ENCODE peak calls at places on chromosomes 4 and X, in nine cellular contexts. W, B, Y, X, D, L, O, K and R are unnamed samples.
A peak's percentile ranks its signal among the peaks of the same experiment; 100 is the strongest.

GRCh38 chrX:119763175-119763574 is 4.8 kb downstream of the SOWAHD start:
- DNase-seq in O (no peak), K (no peak), Y (no peak), B (no peak), W (no peak), L (no peak), X (no peak), D (no peak), R (no peak)

GRCh38 chr4:57191523-57192034 is 81.4 kb upstream of the IGFBP7 start:
- DNase-seq in K (peak; percentile 46), B (no peak), W (no peak), X (no peak), D (no peak), O (no peak), Y (no peak), L (peak; percentile 75), R (no peak)

GRCh38 chr4:89121711-89122387 is 10.5 kb downstream of the TIGD2 start:
- DNase-seq in X (no peak), B (no peak), W (peak; percentile 31), Y (peak; percentile 78), O (no peak), D (peak; percentile 58), K (no peak), L (no peak), R (no peak)

GRCh38 chr4:173231916-173232315 is 63.3 kb downstream of the GALNT7 start:
- DNase-seq in X (no peak), K (no peak), D (no peak), L (no peak), O (no peak), W (peak; percentile 58), Y (no peak), B (no peak), R (no peak)

GRCh38 chrX:13901354-13901753 is 84.5 kb upstream of the GPM6B start:
- DNase-seq in O (no peak), Y (no peak), L (no peak), K (no peak), B (no peak), X (no peak), D (no peak), W (no peak), R (no peak)

GRCh38 chrX:65035451-65035779 is 59.2 kb upstream of the ZC4H2 start:
- DNase-seq in W (peak; percentile 8), L (no peak), Y (no peak), X (no peak), K (peak; percentile 28), O (no peak), B (no peak), D (peak; percentile 29), R (peak; percentile 29)

GRCh38 chr4:119233750-119234149 is 21.2 kb downstream of the USP53 start:
- DNase-seq in B (no peak), O (no peak), D (no peak), W (peak; percentile 25), Y (no peak), X (no peak), L (no peak), K (no peak), R (no peak)

GRCh38 chr4:18733956-18734872 is 712.7 kb upstream of the LCORL start:
- DNase-seq in X (no peak), D (no peak), B (no peak), W (no peak), L (no peak), O (no peak), Y (no peak), K (no peak), R (no peak)

GRCh38 chr4:183987987-183988392 is 82.9 kb downstream of the STOX2 start:
- DNase-seq in X (peak; percentile 71), B (peak; percentile 76), L (peak; percentile 90), K (peak; percentile 61), O (no peak), Y (peak; percentile 7), D (peak; percentile 68), W (peak; percentile 33), R (peak; percentile 55)

GRCh38 chr4:148283665-148284064 is 158.5 kb downstream of the NR3C2 start:
- DNase-seq in K (no peak), W (no peak), L (no peak), X (no peak), O (no peak), D (no peak), B (no peak), Y (no peak), R (no peak)

GRCh38 chrX:14964500-14964899 is 91.3 kb downstream of the MOSPD2 start:
- DNase-seq in L (no peak), W (no peak), B (no peak), K (no peak), O (no peak), X (no peak), Y (no peak), D (no peak), R (no peak)

DNA sequence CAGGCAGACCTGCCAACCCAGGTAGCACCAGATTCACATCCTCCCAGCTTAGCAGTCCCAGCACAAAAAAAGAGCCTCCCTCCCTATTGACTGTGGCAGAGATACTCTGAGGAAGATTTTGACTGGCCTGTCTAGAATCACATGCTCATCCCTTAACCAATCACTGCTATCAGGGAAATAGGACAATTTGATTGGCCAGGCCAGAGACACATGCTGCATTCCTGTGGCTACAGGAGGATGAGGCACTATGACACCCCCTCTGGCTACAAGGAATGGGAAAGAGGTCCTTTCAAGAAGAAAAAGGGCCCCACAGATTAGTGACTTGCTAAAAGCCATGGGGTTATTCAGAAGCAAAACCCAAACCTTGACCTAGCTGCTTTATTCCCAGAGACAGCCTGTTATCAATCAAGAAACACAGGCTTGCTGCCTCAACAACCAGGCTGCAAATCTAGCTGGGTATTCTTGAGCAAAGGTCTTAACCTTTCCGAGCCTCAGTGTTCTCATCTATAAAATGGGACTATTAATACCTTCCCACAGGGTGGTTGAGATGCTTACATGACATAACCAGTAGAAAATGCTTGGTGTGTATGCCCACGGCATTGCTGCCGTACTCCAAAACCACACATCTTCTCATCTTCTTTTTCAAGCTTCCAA is 147.6 kb downstream of the BCOR start:
- DNase-seq in B (no peak), W (peak; percentile 51), L (no peak), O (no peak), X (no peak), Y (no peak), D (no peak), K (no peak), R (no peak)
- H3K4me1 ChIP-seq in B (peaks cover 23% of the 10 kb centered on the region), W (peaks cover 5% of the 10 kb centered on the region), L (no peaks in the 10 kb centered on the region), O (no peaks in the 10 kb centered on the region), X (no peaks in the 10 kb centered on the region), Y (peaks cover 34% of the 10 kb centered on the region), D (peaks cover 12% of the 10 kb centered on the region), K (peaks cover 9% of the 10 kb centered on the region), R (no peaks in the 10 kb centered on the region)

DNA sequence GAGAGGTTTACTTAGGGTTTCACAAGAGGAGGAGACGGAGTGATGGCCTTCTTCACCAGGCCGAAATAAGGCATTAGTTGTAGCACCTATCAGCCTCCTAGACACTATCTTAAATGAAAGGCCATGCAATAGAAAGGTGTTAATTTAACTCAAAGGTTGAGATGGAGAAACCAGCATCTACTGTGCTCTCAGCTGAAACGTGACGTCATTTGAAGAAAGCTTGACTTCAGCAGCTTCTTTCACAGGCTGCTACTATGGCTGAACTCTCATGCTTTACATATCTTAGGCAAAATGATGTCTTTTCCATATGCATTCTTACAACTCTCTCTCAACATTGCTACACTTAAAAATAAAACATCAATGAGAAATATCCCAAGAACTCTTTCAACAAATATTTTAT is 99.6 kb downstream of the GUCY2F start:
- DNase-seq in D (no peak), X (no peak), W (no peak), K (no peak), L (no peak), Y (no peak), O (no peak), B (no peak), R (no peak)
- TF ChIP-seq EP300 in D (no peak), X (no peak), W (no peak), K (no peak), L (no peak), Y (no peak), O (no peak), B (no peak), R (no peak)

GRCh38 chr4:7816771-7817170 is 122.9 kb downstream of the AFAP1 start:
- DNase-seq in X (no peak), W (no peak), B (no peak), Y (no peak), L (peak; percentile 47), K (no peak), D (no peak), O (no peak), R (no peak)

GRCh38 chr4:7814451-7814850 is 125.2 kb downstream of the AFAP1 start:
- DNase-seq in K (no peak), D (no peak), Y (no peak), B (no peak), L (peak; percentile 53), X (no peak), W (no peak), O (no peak), R (no peak)

GRCh38 chr4:7813674-7814073 is 126.0 kb downstream of the AFAP1 start:
- DNase-seq in D (no peak), O (no peak), B (no peak), L (peak; percentile 26), X (no peak), Y (peak; percentile 24), W (no peak), K (no peak), R (no peak)

GRCh38 chr4:7815981-7816380 is 123.7 kb downstream of the AFAP1 start:
- DNase-seq in W (no peak), B (no peak), K (no peak), L (no peak), Y (no peak), D (no peak), O (no peak), X (no peak), R (no peak)

GRCh38 chr4:7815562-7815961 is 124.1 kb downstream of the AFAP1 start:
- DNase-seq in O (no peak), B (no peak), K (no peak), D (no peak), X (no peak), L (peak; percentile 69), W (no peak), Y (no peak), R (no peak)
- H3K4me1 ChIP-seq in O (no peaks in the 10 kb centered on the region), B (peaks cover 81% of the 10 kb centered on the region), K (peaks cover 55% of the 10 kb centered on the region), D (peaks cover 54% of the 10 kb centered on the region), X (no peaks in the 10 kb centered on the region), L (no peaks in the 10 kb centered on the region), W (no peaks in the 10 kb centered on the region), Y (peaks cover 30% of the 10 kb centered on the region), R (peaks cover 17% of the 10 kb centered on the region)

GRCh38 chr4:158856852-158857251 is 88.0 kb downstream of the FNIP2 start:
- DNase-seq in W (peak; percentile 32), O (no peak), D (no peak), K (no peak), X (no peak), L (no peak), Y (peak; percentile 15), B (no peak), R (no peak)
- TF ChIP-seq EP300 in W (no peak), O (no peak), D (no peak), K (no peak), X (no peak), L (no peak), Y (no peak), B (no peak), R (no peak)

GRCh38 chrX:132025085-132025484 is 2.0 kb downstream of the STK26 start:
- DNase-seq in L (no peak), K (no peak), O (no peak), D (no peak), X (no peak), W (no peak), Y (peak; percentile 3), B (no peak), R (no peak)
- H3K4me1 ChIP-seq in L (no peaks in the 10 kb centered on the region), K (peaks cover 10% of the 10 kb centered on the region), O (no peaks in the 10 kb centered on the region), D (peaks cover 12% of the 10 kb centered on the region), X (peaks cover 10% of the 10 kb centered on the region), W (peaks cover 14% of the 10 kb centered on the region), Y (peaks cover 46% of the 10 kb centered on the region), B (peaks cover 6% of the 10 kb centered on the region), R (peaks cover 3% of the 10 kb centered on the region)

GRCh38 chr4:31349907-31350306 is 629.7 kb downstream of the PCDH7 start:
- DNase-seq in L (no peak), K (no peak), B (no peak), W (peak; percentile 4), O (no peak), D (no peak), X (no peak), Y (no peak), R (no peak)
- TF ChIP-seq EP300 in L (no peak), K (no peak), B (no peak), W (no peak), O (no peak), D (no peak), X (no peak), Y (no peak), R (no peak)